ENCODE peak calls at places on chromosomes 6 and 20, in four cellular contexts. One of them, this sample, is unnamed.

GRCh38 chr6:52605610-52606185 is 28.8 kb upstream of the TRAM2 start:
- DNase-seq in progenitor cell of endocrine pancreas: no peak
- DNase-seq in upper lobe of right lung: no peak
- DNase-seq in GM10248: no peak
- DNase-seq in this sample: no peak

GRCh38 chr6:161901740-161902426 is 628.0 kb upstream of the AGPAT4 start:
- DNase-seq in progenitor cell of endocrine pancreas: no peak
- DNase-seq in upper lobe of right lung: no peak
- DNase-seq in GM10248: no peak
- DNase-seq in this sample: no peak

GRCh38 chr20:32761417-32761830 is 761 bp upstream of the DNMT3B start:
- DNase-seq in progenitor cell of endocrine pancreas: no peak
- DNase-seq in upper lobe of right lung: no peak
- DNase-seq in GM10248: no peak
- DNase-seq in this sample: no peak

GRCh38 chr6:156102129-156102528 is 646.5 kb upstream of the NOX3 start:
- DNase-seq in progenitor cell of endocrine pancreas: no peak
- DNase-seq in upper lobe of right lung: no peak
- DNase-seq in GM10248: no peak
- DNase-seq in this sample: no peak

GRCh38 chr6:112225691-112226090 is 28.7 kb downstream of the LAMA4 start:
- DNase-seq in progenitor cell of endocrine pancreas: no peak
- DNase-seq in upper lobe of right lung: no peak
- DNase-seq in GM10248: no peak
- DNase-seq in this sample: no peak

GRCh38 chr6:123803862-123804681 is at the start of gene NKAIN2:
- DNase-seq in progenitor cell of endocrine pancreas: peak
- DNase-seq in upper lobe of right lung: peak
- DNase-seq in GM10248: peak
- DNase-seq in this sample: no peak

GRCh38 chr6:161498881-161499280 is 225.0 kb upstream of the AGPAT4 start:
- DNase-seq in progenitor cell of endocrine pancreas: no peak
- DNase-seq in upper lobe of right lung: no peak
- DNase-seq in GM10248: no peak
- DNase-seq in this sample: no peak

GRCh38 chr6:142561511-142562265 is 259.9 kb downstream of the ADGRG6 start:
- DNase-seq in progenitor cell of endocrine pancreas: no peak
- DNase-seq in upper lobe of right lung: no peak
- DNase-seq in GM10248: no peak
- DNase-seq in this sample: no peak

GRCh38 chr6:162701551-162701950 is 26.0 kb downstream of the PRKN start:
- DNase-seq in progenitor cell of endocrine pancreas: no peak
- DNase-seq in upper lobe of right lung: no peak
- DNase-seq in GM10248: no peak
- DNase-seq in this sample: no peak

GRCh38 chr6:166556871-166557322 is 29.6 kb downstream of the RAMACL start:
- DNase-seq in progenitor cell of endocrine pancreas: no peak
- DNase-seq in upper lobe of right lung: peak
- DNase-seq in GM10248: no peak
- DNase-seq in this sample: peak

GRCh38 chr6:143146186-143146831 is 85.6 kb downstream of the AIG1 start:
- DNase-seq in progenitor cell of endocrine pancreas: no peak
- DNase-seq in upper lobe of right lung: no peak
- DNase-seq in GM10248: peak
- DNase-seq in this sample: no peak

GRCh38 chr6:23446394-23447001 is 679.5 kb upstream of the NRSN1 start:
- DNase-seq in progenitor cell of endocrine pancreas: no peak
- DNase-seq in upper lobe of right lung: no peak
- DNase-seq in GM10248: no peak
- DNase-seq in this sample: no peak

GRCh38 chr6:29510202-29510601 is 22.4 kb upstream of the MAS1L start:
- DNase-seq in progenitor cell of endocrine pancreas: no peak
- DNase-seq in upper lobe of right lung: no peak
- DNase-seq in GM10248: no peak
- DNase-seq in this sample: no peak

GRCh38 chr20:35329435-35330139 is 37.4 kb upstream of the FAM83C start:
- DNase-seq in progenitor cell of endocrine pancreas: no peak
- DNase-seq in upper lobe of right lung: no peak
- DNase-seq in GM10248: peak
- DNase-seq in this sample: no peak

GRCh38 chr20:23156170-23156841 is 70.2 kb upstream of the CD93 start:
- DNase-seq in progenitor cell of endocrine pancreas: no peak
- DNase-seq in upper lobe of right lung: no peak
- DNase-seq in GM10248: no peak
- DNase-seq in this sample: peak

GRCh38 chr20:49615401-49616153 is 47.6 kb upstream of the PTGIS start:
- DNase-seq in progenitor cell of endocrine pancreas: no peak
- DNase-seq in upper lobe of right lung: peak
- DNase-seq in GM10248: no peak
- DNase-seq in this sample: peak

GRCh38 chr6:111602481-111603404 is 2.9 kb downstream of the TRAF3IP2 start:
- DNase-seq in progenitor cell of endocrine pancreas: no peak
- DNase-seq in upper lobe of right lung: no peak
- DNase-seq in GM10248: no peak
- DNase-seq in this sample: no peak

GRCh38 chr6:168058691-168059551 is 20.1 kb downstream of the FRMD1 start:
- DNase-seq in progenitor cell of endocrine pancreas: no peak
- DNase-seq in upper lobe of right lung: no peak
- DNase-seq in GM10248: no peak
- DNase-seq in this sample: no peak

GRCh38 chr20:8571660-8572059 is 439.6 kb downstream of the PLCB1 start:
- DNase-seq in progenitor cell of endocrine pancreas: no peak
- DNase-seq in upper lobe of right lung: no peak
- DNase-seq in GM10248: no peak
- DNase-seq in this sample: no peak

GRCh38 chr6:110421749-110422443 is 6.5 kb upstream of the DDO start:
- DNase-seq in progenitor cell of endocrine pancreas: no peak
- DNase-seq in upper lobe of right lung: no peak
- DNase-seq in GM10248: no peak
- DNase-seq in this sample: no peak

GRCh38 chr6:125743604-125744003 is 5.8 kb upstream of the HEY2 start:
- DNase-seq in progenitor cell of endocrine pancreas: no peak
- DNase-seq in upper lobe of right lung: no peak
- DNase-seq in GM10248: no peak
- DNase-seq in this sample: no peak

GRCh38 chr6:89597988-89598387 is 40.6 kb downstream of the LYRM2 start:
- DNase-seq in progenitor cell of endocrine pancreas: no peak
- DNase-seq in upper lobe of right lung: no peak
- DNase-seq in GM10248: no peak
- DNase-seq in this sample: no peak

GRCh38 chr20:63062188-63063140 is 55.7 kb upstream of the BHLHE23 start:
- DNase-seq in progenitor cell of endocrine pancreas: no peak
- DNase-seq in upper lobe of right lung: peak
- DNase-seq in GM10248: no peak
- DNase-seq in this sample: no peak

GRCh38 chr6:2542858-2543218 is 207.9 kb downstream of the MYLK4 start:
- DNase-seq in progenitor cell of endocrine pancreas: no peak
- DNase-seq in upper lobe of right lung: no peak
- DNase-seq in GM10248: peak
- DNase-seq in this sample: peak

GRCh38 chr6:34459899-34460593 is 5.8 kb upstream of the PACSIN1 start:
- DNase-seq in progenitor cell of endocrine pancreas: no peak
- DNase-seq in upper lobe of right lung: no peak
- DNase-seq in GM10248: peak
- DNase-seq in this sample: no peak

GRCh38 chr6:5866547-5867051 is 140.1 kb downstream of the NRN1 start:
- DNase-seq in progenitor cell of endocrine pancreas: no peak
- DNase-seq in upper lobe of right lung: no peak
- DNase-seq in GM10248: no peak
- DNase-seq in this sample: no peak

GRCh38 chr6:3766219-3766618 is 14.7 kb upstream of the PXDC1 start:
- DNase-seq in progenitor cell of endocrine pancreas: no peak
- DNase-seq in upper lobe of right lung: no peak
- DNase-seq in GM10248: no peak
- DNase-seq in this sample: no peak

GRCh38 chr6:159977242-159978214 is 8.6 kb downstream of the IGF2R start:
- DNase-seq in progenitor cell of endocrine pancreas: no peak
- DNase-seq in upper lobe of right lung: no peak
- DNase-seq in GM10248: no peak
- DNase-seq in this sample: no peak

GRCh38 chr6:148800535-148800934 is 53.7 kb downstream of the UST start:
- DNase-seq in progenitor cell of endocrine pancreas: no peak
- DNase-seq in upper lobe of right lung: no peak
- DNase-seq in GM10248: no peak
- DNase-seq in this sample: no peak

GRCh38 chr6:127013865-127014264 is 104.6 kb upstream of the RSPO3 start:
- DNase-seq in progenitor cell of endocrine pancreas: no peak
- DNase-seq in upper lobe of right lung: no peak
- DNase-seq in GM10248: no peak
- DNase-seq in this sample: no peak

GRCh38 chr20:58494923-58495622 is 20.1 kb downstream of the APCDD1L start:
- DNase-seq in progenitor cell of endocrine pancreas: no peak
- DNase-seq in upper lobe of right lung: no peak
- DNase-seq in GM10248: no peak
- DNase-seq in this sample: no peak

GRCh38 chr6:1667012-1667804 is 57.5 kb downstream of the FOXC1 start:
- DNase-seq in progenitor cell of endocrine pancreas: no peak
- DNase-seq in upper lobe of right lung: no peak
- DNase-seq in GM10248: no peak
- DNase-seq in this sample: no peak

GRCh38 chr20:1994627-1995026 is 769 bp upstream of the PDYN start:
- DNase-seq in progenitor cell of endocrine pancreas: no peak
- DNase-seq in upper lobe of right lung: no peak
- DNase-seq in GM10248: no peak
- DNase-seq in this sample: no peak

GRCh38 chr20:38197217-38198008 is 32.3 kb upstream of the TGM2 start:
- DNase-seq in progenitor cell of endocrine pancreas: no peak
- DNase-seq in upper lobe of right lung: no peak
- DNase-seq in GM10248: no peak
- DNase-seq in this sample: no peak

GRCh38 chr6:44029489-44030185 is 97.6 kb downstream of the MRPL14 start:
- DNase-seq in progenitor cell of endocrine pancreas: no peak
- DNase-seq in upper lobe of right lung: peak
- DNase-seq in GM10248: no peak
- DNase-seq in this sample: no peak

GRCh38 chr6:118808794-118809668 is 84.9 kb upstream of the ASF1A start:
- DNase-seq in progenitor cell of endocrine pancreas: no peak
- DNase-seq in upper lobe of right lung: no peak
- DNase-seq in GM10248: no peak
- DNase-seq in this sample: no peak

GRCh38 chr6:137623293-137623692 is 129.1 kb upstream of the OLIG3 start:
- DNase-seq in progenitor cell of endocrine pancreas: no peak
- DNase-seq in upper lobe of right lung: no peak
- DNase-seq in GM10248: no peak
- DNase-seq in this sample: no peak

GRCh38 chr20:38325167-38325566 is 21.1 kb upstream of the LBP start:
- DNase-seq in progenitor cell of endocrine pancreas: no peak
- DNase-seq in upper lobe of right lung: no peak
- DNase-seq in GM10248: no peak
- DNase-seq in this sample: no peak

GRCh38 chr20:36808317-36809257 is 35.0 kb upstream of the DSN1 start:
- DNase-seq in progenitor cell of endocrine pancreas: no peak
- DNase-seq in upper lobe of right lung: peak
- DNase-seq in GM10248: peak
- DNase-seq in this sample: peak

DNA sequence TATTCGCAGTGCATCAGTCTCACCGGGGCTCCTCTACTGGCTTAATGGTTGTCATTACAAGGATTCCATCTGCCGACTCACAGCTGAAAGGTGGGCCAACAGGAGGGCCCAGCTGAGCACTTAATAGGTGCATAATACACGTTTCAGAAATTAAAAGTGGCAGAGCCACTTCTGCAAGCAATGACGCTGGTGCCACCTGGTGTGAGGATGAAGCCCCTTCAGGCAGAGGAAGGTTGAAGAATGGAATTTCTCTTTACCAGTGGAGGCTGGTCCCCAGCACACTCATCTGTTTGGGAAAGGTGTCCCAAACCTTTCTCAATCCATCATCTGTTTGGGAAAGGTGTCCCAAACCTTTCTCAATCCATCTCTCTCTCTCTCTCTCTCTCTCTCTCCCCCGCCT is 8.2 kb upstream of the STMND1 start:
- DNase-seq in progenitor cell of endocrine pancreas: no peak
- DNase-seq in upper lobe of right lung: no peak
- DNase-seq in GM10248: no peak
- DNase-seq in this sample: no peak
- TF ChIP-seq CTCF in progenitor cell of endocrine pancreas: peak
- TF ChIP-seq CTCF in upper lobe of right lung: no peak
- TF ChIP-seq CTCF in GM10248: no peak
- TF ChIP-seq CTCF in this sample: no peak

GRCh38 chr6:25709761-25710160 is 44.8 kb upstream of the SLC17A4 start:
- DNase-seq in progenitor cell of endocrine pancreas: no peak
- DNase-seq in upper lobe of right lung: no peak
- DNase-seq in GM10248: no peak
- DNase-seq in this sample: no peak
- TF ChIP-seq CTCF in progenitor cell of endocrine pancreas: no peak
- TF ChIP-seq CTCF in upper lobe of right lung: no peak
- TF ChIP-seq CTCF in GM10248: no peak
- TF ChIP-seq CTCF in this sample: no peak

DNA sequence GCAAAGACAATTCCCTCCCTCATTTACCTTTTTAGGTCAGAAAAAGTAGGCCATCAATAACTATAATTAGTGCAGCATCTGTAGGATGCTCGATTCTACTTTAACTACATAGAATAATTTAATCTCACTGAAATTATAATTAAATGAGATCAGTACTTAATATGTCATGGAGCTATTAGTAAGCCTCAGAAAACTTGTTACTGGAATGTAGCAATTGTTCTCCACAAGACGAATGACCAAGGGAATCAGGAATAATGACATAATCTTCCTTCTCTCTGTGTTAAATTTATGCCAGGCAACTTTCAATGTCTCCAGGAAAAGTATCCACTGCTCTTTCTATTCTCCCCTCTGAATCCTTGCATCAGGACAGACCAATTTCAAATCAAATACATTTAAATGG is 34.1 kb downstream of the SESN1 start:
- DNase-seq in progenitor cell of endocrine pancreas: no peak
- DNase-seq in upper lobe of right lung: no peak
- DNase-seq in GM10248: no peak
- DNase-seq in this sample: no peak
- TF ChIP-seq CTCF in progenitor cell of endocrine pancreas: no peak
- TF ChIP-seq CTCF in upper lobe of right lung: no peak
- TF ChIP-seq CTCF in GM10248: no peak
- TF ChIP-seq CTCF in this sample: no peak

GRCh38 chr20:25057234-25058050 is 497 bp downstream of the ACSS1 start:
- DNase-seq in progenitor cell of endocrine pancreas: peak
- DNase-seq in upper lobe of right lung: peak
- DNase-seq in GM10248: peak
- DNase-seq in this sample: peak
- TF ChIP-seq CTCF in progenitor cell of endocrine pancreas: no peak
- TF ChIP-seq CTCF in upper lobe of right lung: no peak
- TF ChIP-seq CTCF in GM10248: no peak
- TF ChIP-seq CTCF in this sample: no peak

DNA sequence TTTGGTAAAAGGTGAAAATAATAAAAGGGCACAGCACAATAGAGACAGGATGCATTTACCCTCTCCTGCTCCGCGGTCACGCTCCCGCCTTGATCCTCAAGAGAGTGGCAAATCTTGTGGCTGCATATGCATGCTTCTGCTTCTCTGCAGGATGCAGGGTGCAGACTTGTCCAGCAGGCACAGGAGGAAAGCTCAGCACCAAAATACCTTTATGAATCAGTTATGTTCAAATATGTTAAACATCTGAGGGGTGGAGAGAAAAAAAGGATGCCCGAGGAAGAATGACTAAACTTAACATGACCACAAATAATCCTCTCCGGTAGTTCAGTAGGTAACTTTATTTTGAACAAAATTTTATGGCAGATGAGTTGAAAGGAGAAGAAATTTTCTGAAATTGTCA is 366.1 kb upstream of the SOX4 start:
- DNase-seq in progenitor cell of endocrine pancreas: no peak
- DNase-seq in upper lobe of right lung: no peak
- DNase-seq in GM10248: no peak
- DNase-seq in this sample: no peak
- TF ChIP-seq CTCF in progenitor cell of endocrine pancreas: no peak
- TF ChIP-seq CTCF in upper lobe of right lung: no peak
- TF ChIP-seq CTCF in GM10248: no peak
- TF ChIP-seq CTCF in this sample: no peak